ENCODE peak calls at places on chromosome 19, in five cellular contexts. N, G, P, K and Y are unnamed samples.

GRCh38 chr19:30744741-30745475 is 372.7 kb downstream of the ZNF536 start:
- DNase-seq in K (no peak), G (no peak), P (no peak), N (no peak), Y (peak; percentile 84)

GRCh38 chr19:58559275-58560006 is 1.0 kb upstream of the UBE2M start:
- DNase-seq in G (peak; percentile 88), P (peak; percentile 92), K (peak; percentile 93), N (peak; percentile 92), Y (peak; percentile 98)

GRCh38 chr19:45050036-45050435 is 11.2 kb downstream of the CLASRP start:
- DNase-seq in P (no peak), N (no peak), G (no peak), K (no peak), Y (no peak)

GRCh38 chr19:3275068-3275582 is 50.7 kb downstream of the CELF5 start:
- DNase-seq in K (no peak), G (no peak), N (no peak), P (no peak), Y (no peak)

GRCh38 chr19:2375341-2376121 is 15.5 kb downstream of the TMPRSS9 start:
- DNase-seq in P (no peak), N (no peak), K (no peak), G (no peak), Y (no peak)

GRCh38 chr19:23160766-23161165 is 43.9 kb downstream of the ZNF730 start:
- DNase-seq in G (no peak), P (no peak), N (no peak), K (no peak), Y (no peak)

GRCh38 chr19:47019431-47020041 is at the start of gene NPAS1:
- DNase-seq in N (no peak), G (no peak), K (peak; percentile 75), P (no peak), Y (peak; percentile 88)

GRCh38 chr19:771332-771785 is 20.4 kb downstream of the MISP start:
- DNase-seq in N (no peak), G (no peak), P (no peak), K (peak; percentile 80), Y (no peak)

GRCh38 chr19:799076-799881 is 2.0 kb downstream of the PTBP1 start:
- DNase-seq in K (peak; percentile 41), N (peak; percentile 47), G (no peak), P (peak; percentile 37), Y (no peak)

GRCh38 chr19:1067341-1068103 is 555 bp downstream of the ARHGAP45 start:
- DNase-seq in P (peak; percentile 34), G (no peak), N (no peak), K (no peak), Y (no peak)

GRCh38 chr19:57269515-57270250 is 10.6 kb upstream of the ZNF460 start:
- DNase-seq in K (peak; percentile 7), N (no peak), P (no peak), G (no peak), Y (no peak)

GRCh38 chr19:55251296-55252081 is 7.3 kb downstream of the PPP6R1 start:
- DNase-seq in K (peak; percentile 9), P (no peak), G (peak; percentile 68), N (no peak), Y (no peak)

GRCh38 chr19:13057147-13057572 is 45.5 kb downstream of the LYL1 start:
- DNase-seq in N (no peak), P (no peak), K (no peak), G (peak; percentile 46), Y (no peak)

GRCh38 chr19:13055213-13056051 is 47.2 kb downstream of the LYL1 start:
- DNase-seq in P (peak; percentile 54), G (peak; percentile 52), K (peak; percentile 89), N (peak; percentile 88), Y (no peak)

GRCh38 chr19:13058951-13059660 is 43.6 kb downstream of the LYL1 start:
- DNase-seq in N (no peak), G (no peak), K (no peak), P (no peak), Y (no peak)

GRCh38 chr19:13056052-13056660 is 46.5 kb downstream of the LYL1 start:
- DNase-seq in P (peak; percentile 61), K (peak; percentile 85), N (peak; percentile 71), G (peak; percentile 52), Y (no peak)

GRCh38 chr19:13057744-13058143 is 44.9 kb downstream of the LYL1 start:
- DNase-seq in K (no peak), N (no peak), P (no peak), G (no peak), Y (no peak)
- H3K4me1 ChIP-seq in K (peaks cover 72% of the 10 kb centered on the region), N (peaks cover 63% of the 10 kb centered on the region), P (peaks cover 76% of the 10 kb centered on the region), G (peaks cover 98% of the 10 kb centered on the region), Y (peaks cover 100% of the 10 kb centered on the region)

DNA sequence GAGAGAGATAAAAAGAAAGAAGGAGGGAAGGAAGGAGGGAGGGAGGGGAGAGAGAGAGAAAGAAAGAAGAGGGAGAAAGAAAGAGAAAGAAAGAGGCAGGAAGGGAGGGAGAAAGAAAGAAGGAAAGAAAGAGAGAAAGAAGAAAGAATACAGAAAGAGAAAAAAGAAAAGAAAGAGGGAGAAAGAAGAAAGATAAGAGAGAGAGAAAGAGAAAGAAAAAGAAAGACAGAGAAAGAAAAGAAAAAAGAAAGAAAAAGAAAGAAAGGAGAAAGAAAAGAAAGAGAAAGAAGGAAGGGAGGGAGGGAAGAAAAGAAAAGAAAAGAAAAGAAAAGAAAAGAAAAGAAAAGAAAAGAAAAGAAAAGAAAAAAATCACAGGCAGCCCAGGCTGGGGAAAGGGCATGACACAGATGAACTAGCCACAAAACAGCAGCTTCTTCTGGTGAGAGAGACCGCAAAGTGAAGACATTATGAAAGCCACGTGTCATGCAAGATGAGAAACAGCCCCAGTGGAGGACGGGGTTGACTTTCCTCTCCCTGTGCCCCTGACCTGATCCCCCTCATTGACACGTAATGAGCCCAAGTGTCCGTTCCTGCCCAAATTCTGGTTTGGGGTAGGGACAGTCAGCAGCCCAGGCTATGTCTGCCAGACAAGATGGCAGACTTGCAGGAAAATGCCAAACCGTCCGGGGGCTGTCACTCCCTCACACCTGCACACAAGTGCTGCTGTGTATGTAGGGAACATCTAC is 102.1 kb downstream of the INSR start:
- DNase-seq in P (peak; percentile 19), K (no peak), G (no peak), N (no peak), Y (no peak)
- TF ChIP-seq EP300 in P (no peak), K (no peak), G (no peak), N (no peak), Y (no peak)

GRCh38 chr19:33067121-33067520 is 2.4 kb upstream of the RHPN2 start:
- DNase-seq in N (no peak), K (no peak), G (no peak), P (no peak), Y (no peak)
- H3K27me3 ChIP-seq in N (no peaks in the 10 kb centered on the region), K (no peaks in the 10 kb centered on the region), G (no peaks in the 10 kb centered on the region), P (peaks cover 27% of the 10 kb centered on the region), Y (peaks cover 22% of the 10 kb centered on the region)

DNA sequence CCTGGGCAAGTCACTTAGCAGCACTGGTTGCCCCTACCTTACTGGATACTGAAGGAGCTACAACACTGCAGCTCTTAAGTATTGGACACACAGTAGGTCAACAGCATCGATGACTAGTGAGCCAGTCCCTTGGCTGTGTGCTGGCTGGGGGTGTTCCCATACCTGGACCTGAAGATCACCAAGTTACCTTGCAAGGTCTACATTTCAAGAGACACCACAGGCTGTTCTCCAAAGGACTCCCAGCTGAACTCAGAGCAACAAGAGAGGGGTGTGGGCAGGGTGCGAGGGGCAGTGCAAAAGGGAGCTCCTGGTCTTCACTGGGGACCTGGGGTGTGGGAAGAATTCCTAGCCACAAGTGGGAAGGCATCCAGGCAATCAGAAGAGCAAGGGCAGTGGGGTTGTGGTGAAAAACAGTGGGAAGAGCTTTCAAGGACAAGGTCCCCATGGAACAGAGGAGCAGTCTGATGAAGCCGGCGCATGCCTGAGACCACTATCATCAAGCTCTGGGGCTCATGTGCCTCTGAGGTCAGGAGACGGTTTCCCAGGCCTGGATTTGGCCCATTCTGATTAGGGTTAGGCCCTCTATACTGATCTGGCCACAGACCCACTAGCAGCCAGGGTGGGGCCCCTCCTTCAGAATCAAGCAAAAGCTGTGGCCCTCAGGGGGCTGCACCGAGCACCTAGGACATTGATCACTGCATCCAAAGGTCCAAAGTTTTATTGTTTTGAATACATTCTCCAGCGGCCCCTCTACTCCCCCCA is 4.6 kb upstream of the GSK3A start:
- DNase-seq in K (no peak), P (no peak), G (no peak), N (peak; percentile 49), Y (peak; percentile 90)
- H3K4me1 ChIP-seq in K (peaks cover 30% of the 10 kb centered on the region), P (peaks cover 22% of the 10 kb centered on the region), G (peaks cover 71% of the 10 kb centered on the region), N (peaks cover 34% of the 10 kb centered on the region), Y (peaks cover 84% of the 10 kb centered on the region)

GRCh38 chr19:40798223-40798996 is 581 bp upstream of the EGLN2 start:
- DNase-seq in G (peak; percentile 100), N (peak; percentile 100), P (peak; percentile 100), K (peak; percentile 77), Y (peak; percentile 100)
- TF ChIP-seq EP300 in G (no peak), N (peak; percentile 77), P (no peak), K (no peak), Y (no peak)

GRCh38 chr19:40701758-40702157 is 11.3 kb upstream of the NUMBL start:
- DNase-seq in P (no peak), N (no peak), K (no peak), G (no peak), Y (no peak)
- H3K27me3 ChIP-seq in P (no peaks in the 10 kb centered on the region), N (no peaks in the 10 kb centered on the region), K (no peaks in the 10 kb centered on the region), G (no peaks in the 10 kb centered on the region), Y (no peaks in the 10 kb centered on the region)